ENCODE peak calls at places on chromosomes 2 and 18, in nine cellular contexts. S is SK-N-SH, P is HCT116, Y is GM23338, C is transverse colon, O is GM12892, N is spleen, X is suprapubic skin, U is K562. W is an unnamed sample.

GRCh38 chr2:45793998-45794720 is 142.7 kb downstream of the PRKCE start:
- DNase-seq in O (no peak), C (no peak), U (no peak), P (no peak), Y (no peak), X (no peak), N (no peak), S (no peak), W (peak; percentile 61)

GRCh38 chr2:30366199-30366691 is 80.8 kb upstream of the LCLAT1 start:
- DNase-seq in O (no peak), X (no peak), S (no peak), N (no peak), U (no peak), P (no peak), C (no peak), Y (no peak), W (no peak)

GRCh38 chr18:30057398-30057797 is 985.1 kb downstream of the DSC3 start:
- DNase-seq in O (no peak), X (no peak), C (no peak), N (no peak), Y (no peak), P (no peak), S (no peak), U (no peak), W (no peak)

GRCh38 chr2:241950878-241951331 is 81.4 kb downstream of the RTP5 start:
- DNase-seq in C (peak; percentile 79), X (peak; percentile 84), O (peak; percentile 88), N (peak; percentile 89), S (peak; percentile 94), Y (peak; percentile 97), U (peak; percentile 73), P (peak; percentile 31), W (peak; percentile 49)

GRCh38 chr2:64327510-64328414 is 126.2 kb upstream of the LGALSL start:
- DNase-seq in P (no peak), X (no peak), N (peak; percentile 89), C (peak; percentile 33), S (peak; percentile 65), O (no peak), Y (peak; percentile 50), U (no peak), W (peak; percentile 40)

GRCh38 chr2:20600756-20601325 is 50.1 kb downstream of the HS1BP3 start:
- DNase-seq in X (no peak), P (no peak), U (no peak), S (no peak), Y (no peak), C (no peak), O (no peak), N (no peak), W (peak; percentile 71)

GRCh38 chr2:172775319-172775718 is 39.7 kb downstream of the RAPGEF4 start:
- DNase-seq in X (no peak), P (no peak), Y (no peak), S (no peak), U (no peak), N (no peak), C (no peak), O (no peak), W (no peak)

GRCh38 chr18:31736630-31737029 is 24.1 kb downstream of the SLC25A52 start:
- DNase-seq in N (no peak), P (no peak), C (no peak), X (no peak), O (no peak), S (no peak), Y (no peak), U (no peak), W (no peak)

GRCh38 chr18:28411806-28412205 is 234.9 kb upstream of the CDH2 start:
- DNase-seq in P (no peak), C (no peak), Y (no peak), N (no peak), S (no peak), O (no peak), X (no peak), U (no peak), W (no peak)

GRCh38 chr2:26740890-26741302 is 23.2 kb upstream of the SLC35F6 start:
- DNase-seq in P (no peak), C (no peak), S (peak; percentile 12), N (no peak), O (no peak), X (no peak), Y (peak; percentile 47), U (peak; percentile 45), W (no peak)

GRCh38 chr2:120224256-120224655 is 1.1 kb upstream of the TMEM185B start:
- DNase-seq in X (peak; percentile 61), O (no peak), S (no peak), C (peak; percentile 8), N (peak; percentile 83), Y (no peak), P (no peak), U (no peak), W (no peak)

GRCh38 chr2:29223851-29224692 is 108.9 kb downstream of the CLIP4 start:
- DNase-seq in Y (no peak), C (peak; percentile 26), N (peak; percentile 21), X (peak; percentile 73), S (peak; percentile 73), P (no peak), O (no peak), U (no peak), W (peak; percentile 6)
- TF ChIP-seq POLR2AphosphoS5 in Y (no peak), C (no peak), N (no peak), X (no peak), S (no peak), P (no peak), O (no peak), U (no peak), W (no peak)

DNA sequence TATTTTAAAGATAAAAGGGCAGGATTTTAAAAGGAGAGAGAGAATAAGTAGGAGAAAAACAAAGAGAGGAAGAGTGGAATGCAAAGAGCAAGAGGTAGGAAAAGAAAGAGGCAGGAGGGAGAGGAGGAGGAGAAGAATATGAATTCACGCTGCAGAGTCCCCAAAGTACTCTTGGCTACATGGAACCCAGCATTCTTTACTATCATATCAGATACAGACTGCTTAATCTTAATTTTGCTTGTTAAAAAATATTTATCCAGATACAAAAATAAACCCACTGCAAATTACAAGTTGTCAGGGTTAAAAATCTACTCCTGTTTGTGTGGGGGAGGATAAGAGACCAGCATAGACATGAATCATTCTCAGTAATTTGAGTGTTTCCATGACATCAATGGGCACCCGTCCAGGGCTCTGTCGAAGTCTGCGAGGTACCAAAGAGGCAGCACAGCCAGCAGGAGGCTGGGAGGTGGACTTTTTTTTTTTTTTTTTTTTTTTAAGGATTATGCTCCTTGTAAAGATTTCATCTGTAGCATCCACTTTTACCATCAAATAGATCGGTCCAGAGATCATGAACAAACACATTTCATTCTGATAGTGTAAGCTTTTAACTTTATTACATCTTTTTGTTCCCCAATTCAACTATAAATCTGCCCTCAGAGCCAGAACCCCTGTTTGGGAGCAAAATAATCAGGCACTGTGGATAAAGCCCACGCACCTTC is 182.2 kb downstream of the TCF4 start:
- DNase-seq in N (no peak), C (peak; percentile 42), O (no peak), X (peak; percentile 86), Y (no peak), U (peak; percentile 8), P (no peak), S (peak; percentile 52), W (peak; percentile 97)
- TF ChIP-seq POLR2AphosphoS5 in N (no peak), C (no peak), O (no peak), X (no peak), Y (no peak), U (no peak), P (no peak), S (peak; percentile 73), W (peak; percentile 33)

GRCh38 chr2:239339726-239340654 is 60.8 kb downstream of the HDAC4 start:
- DNase-seq in S (no peak), O (no peak), P (no peak), N (no peak), Y (no peak), C (no peak), U (no peak), X (no peak), W (no peak)
- TF ChIP-seq POLR2AphosphoS5 in S (no peak), O (no peak), P (no peak), N (no peak), Y (no peak), C (no peak), U (no peak), X (no peak), W (no peak)

DNA sequence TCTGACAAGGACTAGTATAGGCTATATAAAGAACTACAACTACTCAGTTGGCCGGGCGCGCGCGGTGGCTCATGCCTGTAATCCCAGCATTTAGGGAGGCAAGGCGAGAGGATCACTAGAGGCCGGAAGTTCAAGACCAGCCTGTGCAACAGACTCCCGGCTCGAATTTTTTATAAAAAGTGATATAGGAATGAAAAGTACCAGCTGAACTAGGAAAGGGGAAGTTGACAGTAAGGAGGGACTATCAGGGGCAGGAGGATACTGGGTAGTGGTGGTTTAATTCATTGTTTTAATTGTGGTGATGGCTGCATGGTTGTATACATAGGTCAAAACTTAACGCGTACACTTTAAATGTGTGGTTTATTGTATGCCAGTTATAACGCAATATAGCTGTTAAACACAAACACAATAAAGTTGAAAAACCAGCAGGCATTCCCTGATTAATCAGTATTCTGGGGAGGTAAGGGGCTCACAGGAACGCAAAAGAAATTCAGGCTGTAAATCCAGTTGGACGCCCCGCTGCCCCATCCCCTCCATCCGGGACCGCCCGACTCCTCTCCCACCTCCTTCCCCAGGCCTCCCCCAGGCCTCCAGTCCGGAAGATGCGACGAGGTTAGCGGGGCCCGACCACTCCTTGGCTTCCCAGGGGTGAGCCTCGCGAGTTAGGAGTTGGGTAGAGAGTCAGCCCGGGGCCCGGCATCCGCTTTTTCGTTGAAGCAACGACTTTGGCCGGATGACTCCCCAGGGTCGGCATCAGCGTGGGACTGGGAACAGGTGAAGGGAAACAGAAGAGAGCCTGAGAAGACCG is 746 bp upstream of the POLR1B start:
- DNase-seq in X (peak; percentile 80), S (peak; percentile 88), O (no peak), P (no peak), C (peak; percentile 67), U (no peak), Y (peak; percentile 83), N (peak; percentile 94), W (no peak)
- TF ChIP-seq POLR2AphosphoS5 in X (no peak), S (peak; percentile 75), O (peak; percentile 84), P (peak; percentile 70), C (peak; percentile 53), U (peak; percentile 43), Y (no peak), N (peak; percentile 87), W (no peak)

GRCh38 chr18:57819119-57819518 is 16.0 kb upstream of the ATP8B1 start:
- DNase-seq in C (no peak), X (no peak), S (no peak), P (no peak), U (no peak), N (no peak), Y (no peak), O (no peak), W (no peak)
- TF ChIP-seq POLR2AphosphoS5 in C (no peak), X (no peak), S (no peak), P (no peak), U (no peak), N (no peak), Y (no peak), O (no peak), W (no peak)

DNA sequence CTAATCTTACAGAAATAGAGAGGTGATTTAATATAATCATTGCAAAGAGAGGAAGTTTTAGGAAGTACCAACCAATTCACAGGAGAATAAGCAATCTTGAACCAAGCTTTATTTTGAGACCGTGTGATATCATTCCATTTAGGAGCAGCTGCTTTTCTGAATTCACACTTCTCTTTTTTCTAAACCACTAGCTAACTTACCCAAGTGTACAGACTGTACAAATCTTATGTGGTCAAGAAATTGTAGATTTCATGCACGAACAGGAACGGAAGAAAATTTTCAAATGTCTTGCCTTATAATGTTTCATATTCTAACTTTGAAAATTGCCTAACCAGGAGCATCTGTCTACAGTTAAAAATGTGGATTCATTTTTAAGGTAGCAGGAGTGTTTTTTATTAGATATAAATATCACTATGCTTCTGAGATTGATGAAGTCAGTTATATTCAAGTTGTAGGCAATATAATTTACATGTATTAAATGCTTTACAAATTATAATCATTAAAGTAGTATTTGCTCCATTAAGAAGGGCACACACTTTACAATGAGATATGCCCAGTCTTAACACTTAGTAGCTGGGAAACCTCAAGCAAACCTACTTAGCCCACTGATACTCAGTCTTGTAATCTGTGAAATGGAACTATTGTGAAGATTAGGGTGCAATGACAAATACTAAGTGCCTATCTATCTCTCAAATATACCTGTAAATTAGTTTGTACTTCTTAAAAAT is 302.2 kb upstream of the STON1 start:
- DNase-seq in C (no peak), O (no peak), U (no peak), S (no peak), X (no peak), N (no peak), P (no peak), Y (no peak), W (no peak)
- TF ChIP-seq POLR2AphosphoS5 in C (no peak), O (no peak), U (no peak), S (no peak), X (no peak), N (no peak), P (no peak), Y (no peak), W (no peak)